ENCODE peak calls at places on chromosomes 13 and 19, in nine cellular contexts. K is HepG2, D is uterus, A is IMR-90, Q is small intestine, G is mesendoderm, Z is Caco-2, P is SJCRH30, X is mammary epithelial cell. J is an unnamed sample.

GRCh38 chr13:94708031-94708571 is 4.2 kb downstream of the SOX21 start:
- DNase-seq in K (no peak), D (no peak), A (no peak), Q (no peak), G (peak; percentile 75), Z (no peak), P (peak; percentile 35), X (no peak), J (no peak)

GRCh38 chr13:44989941-44990340 is 603 bp downstream of the GPALPP1 start:
- DNase-seq in K (no peak), D (no peak), A (no peak), Q (peak; percentile 6), G (peak; percentile 11), Z (peak; percentile 22), P (no peak), X (peak; percentile 6), J (no peak)

GRCh38 chr19:13031917-13032623 is 36.8 kb downstream of the NFIX start:
- DNase-seq in K (peak; percentile 87), D (no peak), A (peak; percentile 58), Q (no peak), G (no peak), Z (peak; percentile 28), P (peak; percentile 82), X (peak; percentile 74), J (no peak)

GRCh38 chr13:84925443-84925842 is 873.8 kb downstream of the SLITRK6 start:
- DNase-seq in K (no peak), D (no peak), A (peak; percentile 49), Q (no peak), G (no peak), Z (no peak), P (no peak), X (peak; percentile 52), J (no peak)

GRCh38 chr13:52615817-52616216 is 26.4 kb upstream of the HNRNPA1L2 start:
- DNase-seq in K (peak; percentile 43), D (no peak), A (no peak), Q (no peak), G (no peak), Z (peak; percentile 15), P (peak; percentile 48), X (no peak), J (no peak)

GRCh38 chr19:273393-273792 is 17.8 kb downstream of the PLPP2 start:
- DNase-seq in K (no peak), D (no peak), A (no peak), Q (no peak), G (no peak), Z (no peak), P (no peak), X (no peak), J (peak; percentile 23)

GRCh38 chr13:110126391-110126961 is 180.5 kb downstream of the COL4A1 start:
- DNase-seq in K (no peak), D (peak; percentile 58), A (peak; percentile 98), Q (no peak), G (peak; percentile 85), Z (no peak), P (peak; percentile 71), X (peak; percentile 94), J (peak; percentile 75)

GRCh38 chr13:94988654-94989053 is 276.3 kb upstream of the SOX21 start:
- DNase-seq in K (peak; percentile 7), D (no peak), A (no peak), Q (no peak), G (peak; percentile 60), Z (peak; percentile 15), P (no peak), X (no peak), J (no peak)

DNA sequence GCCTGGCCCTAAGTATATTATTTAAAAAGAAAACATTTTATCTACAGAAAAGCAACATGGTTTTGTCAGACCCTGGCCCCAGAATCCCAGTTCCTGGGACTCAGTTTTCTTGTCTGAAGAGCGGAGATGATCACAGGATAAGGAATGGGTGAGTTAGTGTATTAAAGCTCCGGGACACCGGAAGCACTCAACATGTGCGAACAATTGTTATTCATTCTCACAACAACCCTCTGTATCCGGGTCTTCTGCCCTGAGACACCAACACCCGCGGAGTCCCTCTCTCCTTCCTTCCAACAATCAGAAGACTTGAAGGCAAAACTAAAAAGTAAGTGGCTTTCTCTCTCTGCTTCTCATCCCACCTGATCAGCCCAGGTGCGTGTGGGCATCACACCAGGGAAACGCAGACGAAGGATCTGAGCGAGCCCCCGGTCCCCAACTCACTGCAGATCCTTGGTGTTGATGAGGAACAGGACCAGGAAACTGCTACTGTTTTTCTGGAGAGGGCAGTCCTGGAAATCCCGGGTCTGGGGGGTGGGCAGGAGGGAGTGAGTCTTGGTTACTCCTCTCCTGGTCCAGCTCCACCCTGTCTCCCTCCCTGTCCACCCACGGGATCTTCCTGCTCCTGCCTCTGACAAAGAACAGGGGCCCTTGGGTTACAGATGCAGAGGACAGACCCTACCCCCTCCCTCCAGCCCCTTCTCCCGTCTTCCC is 2.0 kb downstream of the GPR108 start:
- DNase-seq in K (no peak), D (no peak), A (no peak), Q (no peak), G (peak; percentile 72), Z (no peak), P (no peak), X (no peak), J (no peak)
- H3K4me3 ChIP-seq in K (no peak overlapping the region), D (no peak overlapping the region), A (no peak overlapping the region), Q (no peak overlapping the region), G (peak overlapping the region; percentile 43), Z (peak overlapping the region; percentile 81), P (no peak overlapping the region), X (peak overlapping the region; percentile 74), J (no peak overlapping the region)

GRCh38 chr19:19459707-19460251 is 54.3 kb downstream of the GATAD2A start:
- DNase-seq in K (no peak), D (no peak), A (peak; percentile 87), Q (peak; percentile 57), G (no peak), Z (no peak), P (no peak), X (no peak), J (peak; percentile 81)

GRCh38 chr19:19460258-19460731 is 54.8 kb downstream of the GATAD2A start:
- DNase-seq in K (no peak), D (no peak), A (peak; percentile 40), Q (no peak), G (no peak), Z (no peak), P (no peak), X (no peak), J (no peak)

GRCh38 chr19:19461306-19461670 is 54.1 kb downstream of the TSSK6 start:
- DNase-seq in K (no peak), D (no peak), A (no peak), Q (no peak), G (peak; percentile 41), Z (no peak), P (no peak), X (no peak), J (no peak)

GRCh38 chr19:19461671-19462622 is 53.4 kb downstream of the TSSK6 start:
- DNase-seq in K (peak; percentile 65), D (peak; percentile 57), A (no peak), Q (peak; percentile 59), G (peak; percentile 96), Z (no peak), P (peak; percentile 98), X (no peak), J (peak; percentile 63)

DNA sequence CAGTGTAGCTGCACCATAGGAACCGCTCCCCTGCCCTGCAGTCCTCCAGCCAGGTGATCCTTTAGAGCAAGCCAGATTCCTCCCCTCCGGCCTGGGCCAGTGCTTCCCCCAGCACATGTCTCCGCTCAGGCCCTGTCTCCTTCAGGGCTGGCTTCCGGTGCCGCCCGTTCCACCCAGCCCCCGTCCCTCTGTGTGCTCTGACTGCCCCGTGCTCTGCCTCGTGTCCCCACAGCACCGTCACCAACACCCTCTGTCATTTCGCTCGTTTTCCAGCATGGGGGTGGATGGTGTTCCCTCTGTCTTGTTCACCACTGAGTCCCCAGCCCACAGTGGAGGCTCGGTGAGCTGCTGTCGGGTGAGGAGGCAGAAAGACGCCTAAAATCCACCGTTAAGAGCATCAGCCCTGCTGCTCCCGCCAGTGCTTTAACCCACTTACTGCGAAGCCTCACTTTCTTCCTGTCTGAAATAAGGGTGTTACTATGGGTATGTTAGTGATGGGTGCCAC is 54.5 kb downstream of the TSSK6 start:
- DNase-seq in K (no peak), D (peak; percentile 42), A (peak; percentile 30), Q (peak; percentile 26), G (peak; percentile 63), Z (no peak), P (no peak), X (no peak), J (peak; percentile 86)
- H3K4me1 ChIP-seq in K (peaks cover 30% of the 10 kb centered on the region), D (no peaks in the 10 kb centered on the region), A (peaks cover 66% of the 10 kb centered on the region), Q (peaks cover 30% of the 10 kb centered on the region), G (peaks cover 38% of the 10 kb centered on the region), Z (peaks cover 51% of the 10 kb centered on the region), P (peaks cover 33% of the 10 kb centered on the region), X (peaks cover 54% of the 10 kb centered on the region), J (no peaks in the 10 kb centered on the region)

GRCh38 chr19:17862711-17863519 is 3.2 kb downstream of the RPL18A start:
- DNase-seq in K (no peak), D (no peak), A (no peak), Q (no peak), G (no peak), Z (no peak), P (no peak), X (no peak), J (no peak)

GRCh38 chr19:17860331-17860992 is 752 bp downstream of the RPL18A start:
- DNase-seq in K (no peak), D (no peak), A (no peak), Q (no peak), G (no peak), Z (no peak), P (no peak), X (no peak), J (no peak)

GRCh38 chr19:17860993-17861360 is 1.3 kb downstream of the RPL18A start:
- DNase-seq in K (no peak), D (no peak), A (peak; percentile 25), Q (no peak), G (no peak), Z (no peak), P (no peak), X (no peak), J (no peak)

GRCh38 chr19:17863520-17864182 is 3.9 kb downstream of the RPL18A start:
- DNase-seq in K (no peak), D (no peak), A (no peak), Q (no peak), G (no peak), Z (no peak), P (peak; percentile 49), X (no peak), J (no peak)

DNA sequence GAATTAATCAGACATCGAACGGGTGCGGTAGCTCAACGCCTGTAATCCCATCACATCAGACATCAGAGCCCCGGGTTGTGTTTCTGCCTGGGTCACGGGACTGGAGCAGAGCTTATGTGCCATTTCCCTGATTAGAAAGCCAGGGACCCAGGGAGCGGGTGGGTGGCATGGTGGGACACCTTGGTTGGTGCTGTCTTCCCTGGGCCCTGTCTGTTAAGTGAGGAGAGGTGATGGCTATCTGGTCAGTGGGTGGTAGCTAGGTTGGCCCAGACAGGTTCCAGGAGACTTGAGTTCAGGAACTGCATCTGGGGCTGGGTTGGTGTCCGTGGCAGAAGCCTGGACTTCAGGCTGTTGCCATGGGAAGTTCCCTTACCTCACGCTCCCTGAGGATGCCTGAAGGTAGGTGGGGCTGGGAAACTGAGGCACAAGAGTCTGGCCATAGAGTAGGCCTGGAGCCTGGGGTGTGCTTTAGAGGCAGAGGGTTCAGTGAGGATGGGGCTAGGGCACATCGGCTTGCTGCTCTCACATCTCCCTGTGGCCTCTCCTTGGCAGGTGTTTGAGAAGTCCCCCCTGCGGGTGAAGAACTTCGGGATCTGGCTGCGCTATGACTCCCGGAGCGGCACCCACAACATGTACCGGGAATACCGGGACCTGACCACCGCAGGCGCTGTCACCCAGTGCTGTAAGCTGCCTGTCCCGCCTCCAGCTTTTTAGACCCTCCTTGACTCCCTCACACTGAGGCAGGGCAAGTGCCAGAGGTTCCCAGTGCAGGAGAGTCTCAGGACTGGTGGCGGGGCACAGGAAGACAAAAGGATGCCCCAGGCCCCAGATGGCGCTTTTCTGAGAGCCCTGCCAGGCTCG is 2.1 kb downstream of the RPL18A start:
- DNase-seq in K (no peak), D (no peak), A (no peak), Q (no peak), G (no peak), Z (no peak), P (no peak), X (no peak), J (no peak)
- H3K4me3 ChIP-seq in K (peak overlapping the region; percentile 97), D (no peak overlapping the region), A (no peak overlapping the region), Q (no peak overlapping the region), G (peak overlapping the region; percentile 14), Z (peak overlapping the region; percentile 84), P (peak overlapping the region; percentile 94), X (peak overlapping the region; percentile 98), J (no peak overlapping the region)

DNA sequence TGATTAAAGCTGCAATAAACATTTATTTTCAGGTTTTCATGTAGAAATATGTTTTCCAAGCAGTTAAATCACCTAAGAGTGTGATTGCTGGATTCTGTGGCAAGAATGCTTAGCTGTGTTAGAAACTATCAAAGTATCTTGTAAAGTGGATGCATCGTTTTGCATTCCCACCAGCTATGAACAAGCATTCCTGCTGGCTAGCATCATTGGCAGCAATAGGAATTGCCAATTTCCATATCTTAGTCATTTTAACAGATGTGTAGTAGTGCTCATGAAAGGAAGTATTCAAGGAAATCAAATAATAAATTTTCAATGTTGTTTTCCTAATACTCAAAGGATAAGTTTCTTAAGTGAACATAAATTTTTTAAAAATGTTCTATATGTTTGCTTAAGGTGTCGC is 556.8 kb downstream of the SLITRK1 start:
- DNase-seq in K (no peak), D (no peak), A (peak; percentile 86), Q (no peak), G (peak; percentile 25), Z (no peak), P (no peak), X (peak; percentile 40), J (no peak)
- H3K4me1 ChIP-seq in K (no peaks in the 10 kb centered on the region), D (no peaks in the 10 kb centered on the region), A (no peaks in the 10 kb centered on the region), Q (no peaks in the 10 kb centered on the region), G (no peaks in the 10 kb centered on the region), Z (no peaks in the 10 kb centered on the region), P (no peaks in the 10 kb centered on the region), X (peaks cover 5% of the 10 kb centered on the region), J (no peaks in the 10 kb centered on the region)